ENCODE peak calls at places on chromosome 5, in four cellular contexts. G, O, E and S are unnamed samples.

GRCh38 chr5:29939988-29940387 is 1253.5 kb upstream of the CDH6 start:
- DNase-seq in G (no peak), E (no peak), O (no peak), S (no peak)

GRCh38 chr5:9781275-9781674 is 151.1 kb upstream of the TAS2R1 start:
- DNase-seq in E (peak; percentile 10), O (no peak), G (no peak), S (no peak)

GRCh38 chr5:111563041-111563822 is 50.9 kb upstream of the STARD4 start:
- DNase-seq in O (no peak), E (peak; percentile 99), G (no peak), S (no peak)

GRCh38 chr5:148776780-148777179 is 49.6 kb upstream of the ADRB2 start:
- DNase-seq in G (no peak), E (peak; percentile 19), O (no peak), S (no peak)

GRCh38 chr5:78509145-78509865 is 139.3 kb downstream of the LHFPL2 start:
- DNase-seq in O (no peak), G (no peak), E (no peak), S (no peak)

GRCh38 chr5:34591723-34592122 is 64.4 kb upstream of the RAI14 start:
- DNase-seq in G (no peak), O (no peak), E (no peak), S (no peak)

GRCh38 chr5:180813418-180813817 is 10.8 kb upstream of the MGAT1 start:
- DNase-seq in E (no peak), O (no peak), G (peak; percentile 48), S (no peak)

GRCh38 chr5:130923543-130924159 is 241.4 kb downstream of the HINT1 start:
- DNase-seq in E (no peak), G (no peak), O (no peak), S (no peak)

GRCh38 chr5:89233462-89233861 is 350.5 kb upstream of the MEF2C start:
- DNase-seq in G (no peak), O (no peak), E (no peak), S (no peak)

GRCh38 chr5:61964199-61964598 is 341.8 kb upstream of the KIF2A start:
- DNase-seq in O (no peak), G (no peak), E (peak; percentile 0), S (no peak)

GRCh38 chr5:73853091-73853490 is 227.1 kb downstream of the ARHGEF28 start:
- DNase-seq in E (no peak), O (no peak), G (peak; percentile 18), S (no peak)

GRCh38 chr5:126274396-126274795 is 148.8 kb upstream of the GRAMD2B start:
- DNase-seq in G (no peak), E (no peak), O (no peak), S (no peak)

GRCh38 chr5:133947431-133947841 is 21.0 kb downstream of the C5orf15 start:
- DNase-seq in E (peak; percentile 36), O (no peak), G (no peak), S (no peak)

GRCh38 chr5:102902647-102903046 is 147.5 kb downstream of the PAM start:
- DNase-seq in E (no peak), O (no peak), G (no peak), S (no peak)

GRCh38 chr5:145701404-145701803 is 133.7 kb downstream of the PRELID2 start:
- DNase-seq in G (no peak), E (no peak), O (no peak), S (no peak)

GRCh38 chr5:10892135-10892910 is 131.3 kb upstream of the DAP start:
- DNase-seq in E (no peak), G (no peak), O (no peak), S (no peak)
- TF ChIP-seq CTCF in E (no peak), G (no peak), O (no peak), S (no peak)

DNA sequence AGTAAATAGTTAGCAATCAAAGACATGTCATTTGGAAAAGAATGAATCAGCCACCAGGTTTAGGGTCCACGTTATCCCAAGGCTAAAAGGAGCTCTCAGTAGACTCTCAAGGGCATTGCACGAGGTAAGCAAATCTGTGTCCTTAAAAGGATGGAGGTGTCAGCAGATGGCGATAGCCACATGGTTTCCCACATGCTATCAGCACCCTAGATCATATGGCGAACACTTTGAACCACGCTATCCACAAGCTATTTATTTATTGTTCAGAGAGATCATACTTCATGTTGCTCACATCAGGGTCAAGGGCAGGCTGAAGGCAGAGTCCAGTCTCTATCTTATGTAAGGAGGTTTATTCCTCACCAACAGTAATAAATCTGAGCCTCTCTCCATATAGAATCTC is 43.7 kb downstream of the CDH6 start:
- DNase-seq in E (peak; percentile 23), O (no peak), G (no peak), S (no peak)
- TF ChIP-seq CTCF in E (no peak), O (no peak), G (no peak), S (no peak)

GRCh38 chr5:7686794-7687193 is 164.1 kb downstream of the CFAP90 start:
- DNase-seq in E (no peak), O (no peak), G (no peak), S (no peak)

GRCh38 chr5:7679663-7680062 is 171.3 kb downstream of the CFAP90 start:
- DNase-seq in E (no peak), G (no peak), O (no peak), S (no peak)

GRCh38 chr5:7680260-7680659 is 170.7 kb downstream of the CFAP90 start:
- DNase-seq in E (no peak), G (no peak), O (no peak), S (no peak)

GRCh38 chr5:7682379-7682778 is 168.6 kb downstream of the CFAP90 start:
- DNase-seq in E (no peak), O (no peak), G (no peak), S (no peak)

DNA sequence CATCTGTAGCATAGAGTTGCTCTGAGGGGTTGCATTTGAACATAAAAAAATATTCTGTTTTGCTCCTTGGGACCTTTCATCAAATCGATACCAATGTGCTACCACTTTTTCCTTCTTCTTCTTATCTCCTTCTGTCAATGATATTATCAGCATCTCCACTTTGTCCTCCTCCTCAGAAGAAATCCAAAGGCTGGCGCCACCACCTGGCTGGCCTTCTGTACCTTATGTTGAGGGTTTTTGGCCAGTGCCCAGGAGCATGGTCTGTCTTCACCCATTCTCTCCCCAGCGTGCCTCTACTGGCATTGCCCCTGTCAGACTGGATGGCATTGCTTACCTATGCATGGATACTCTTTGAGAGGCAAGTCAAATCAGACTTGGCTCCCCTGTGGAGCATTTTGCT is 167.2 kb downstream of the CFAP90 start:
- DNase-seq in E (no peak), G (no peak), O (no peak), S (no peak)
- TF ChIP-seq CTCF in E (no peak), G (no peak), O (no peak), S (no peak)

GRCh38 chr5:81827522-81827921 is 76.6 kb upstream of the SSBP2 start:
- DNase-seq in E (no peak), G (no peak), O (no peak), S (no peak)

GRCh38 chr5:81830602-81831001 is 79.7 kb upstream of the SSBP2 start:
- DNase-seq in O (no peak), G (no peak), E (no peak), S (no peak)

GRCh38 chr5:81825237-81825636 is 74.3 kb upstream of the SSBP2 start:
- DNase-seq in G (no peak), E (peak; percentile 68), O (no peak), S (no peak)

GRCh38 chr5:81829242-81829641 is 78.3 kb upstream of the SSBP2 start:
- DNase-seq in O (no peak), G (no peak), E (no peak), S (no peak)

DNA sequence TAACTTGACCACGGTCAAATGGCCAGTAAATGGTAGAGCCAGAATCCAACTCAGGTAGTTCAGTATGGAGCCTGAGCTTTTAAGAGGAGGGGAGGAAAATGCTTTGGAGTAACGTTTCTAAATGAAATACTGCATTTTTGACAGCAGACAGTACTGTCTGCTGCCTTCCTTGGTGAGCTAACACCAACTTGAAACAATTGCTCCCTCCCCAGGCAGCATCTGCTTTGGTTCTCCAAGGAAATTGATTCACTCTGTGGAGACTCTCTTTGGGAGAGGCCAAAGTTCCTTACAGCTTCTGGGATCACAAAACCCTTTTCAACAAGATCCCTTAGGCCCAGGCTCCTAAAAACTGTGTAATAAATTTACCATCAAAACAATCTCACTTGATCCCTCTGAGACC is 75.2 kb upstream of the SSBP2 start:
- DNase-seq in O (no peak), E (peak; percentile 22), G (no peak), S (no peak)
- TF ChIP-seq CTCF in O (no peak), E (no peak), G (no peak), S (no peak)

DNA sequence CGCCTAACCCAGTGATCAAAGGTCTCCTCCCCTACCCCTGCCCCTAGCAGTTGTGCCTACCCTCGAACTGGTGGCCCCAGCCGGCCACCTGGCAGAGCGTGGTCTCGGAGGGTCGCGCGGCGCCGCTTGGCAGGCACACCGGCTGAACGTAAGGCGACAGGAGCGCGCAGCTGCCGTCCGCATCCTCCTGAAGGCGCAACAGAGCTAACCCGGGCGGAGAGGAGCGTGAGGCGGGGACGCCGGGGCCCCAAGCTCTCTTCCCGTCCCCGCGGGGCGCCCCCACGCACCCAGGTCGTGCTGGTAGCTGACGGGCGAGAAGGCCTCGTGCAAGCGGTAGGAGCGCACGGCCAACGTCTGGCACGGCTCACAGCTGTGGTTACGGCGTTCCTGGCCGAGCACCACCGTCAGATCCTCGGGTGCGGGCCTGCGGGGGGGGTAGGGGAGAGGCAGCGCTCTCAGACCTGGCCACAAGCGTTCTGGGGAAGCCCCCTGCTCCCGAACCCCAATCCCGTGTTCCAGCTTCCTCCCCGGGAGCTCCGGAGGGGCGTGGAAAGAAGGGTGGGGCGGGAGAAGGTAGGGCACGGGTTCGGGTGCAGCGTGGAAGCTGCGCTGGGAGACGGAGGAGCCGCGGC is 2.8 kb upstream of the PFN3 start:
- DNase-seq in O (peak; percentile 21), E (no peak), G (peak; percentile 37), S (peak; percentile 38)
- TF ChIP-seq CTCF in O (no peak), E (no peak), G (no peak), S (no peak)

GRCh38 chr5:33468811-33469435 is 28.2 kb downstream of the TARS1 start:
- DNase-seq in O (no peak), E (no peak), G (no peak), S (no peak)

GRCh38 chr5:33474004-33474403 is 33.2 kb downstream of the TARS1 start:
- DNase-seq in E (no peak), O (no peak), G (no peak), S (no peak)

GRCh38 chr5:33472805-33473409 is 32.1 kb downstream of the TARS1 start:
- DNase-seq in E (no peak), G (no peak), O (no peak), S (no peak)

GRCh38 chr5:33474931-33475499 is 34.2 kb downstream of the TARS1 start:
- DNase-seq in E (no peak), G (no peak), O (no peak), S (no peak)

DNA sequence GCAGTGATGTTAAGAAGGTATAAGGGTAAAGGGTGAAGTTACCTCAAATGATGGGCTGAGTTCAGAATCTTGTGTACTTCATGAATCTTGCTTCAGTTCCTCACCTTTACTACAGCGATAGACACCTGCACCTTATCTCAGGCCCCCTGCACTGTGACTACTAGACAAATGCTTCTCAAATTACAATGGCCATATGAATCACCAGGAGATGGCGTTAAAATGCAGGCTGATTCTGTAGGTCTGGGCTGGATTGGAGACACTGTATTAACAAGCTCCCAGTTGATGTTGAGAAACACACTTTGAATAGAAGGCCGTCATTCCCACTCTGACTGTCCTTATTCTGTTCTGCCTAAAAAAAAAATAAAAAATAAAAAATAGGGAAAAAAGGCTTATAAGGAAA is 29.8 kb downstream of the TARS1 start:
- DNase-seq in O (no peak), E (peak; percentile 80), G (no peak), S (no peak)
- TF ChIP-seq CTCF in O (peak; percentile 56), E (peak; percentile 64), G (no peak), S (no peak)